ENCODE peak calls at places on chromosomes 11 and 22, in ten cellular contexts. N is NT2/D1, P is fibroblast of lung, U is heart left ventricle, F is cardiac muscle cell, A is HCT116, E is right atrium auricular region, Y is adipocyte, Q is mucosa of descending colon, O is SJCRH30. X is an unnamed sample. For H3K4me1, the result is how much of the 10 kb centered on the place peaks cover.

GRCh38 chr11:44899959-44900358 is 50.7 kb downstream of the TP53I11 start:
- DNase-seq in N (peak), O (peak), P (peak), F (peak), E (no peak), U (peak), Y (peak), Q (peak), A (peak), X (no peak)

GRCh38 chr11:65013692-65014145 is 241 bp upstream of the ARL2 start:
- DNase-seq in Y (peak), U (peak), O (peak), F (peak), Q (peak), A (peak), E (peak), N (peak), P (peak), X (peak)

GRCh38 chr11:121723261-121723741 is 270.5 kb upstream of the SORL1-AS1 start:
- DNase-seq in F (peak), Q (no peak), O (no peak), U (peak), E (no peak), N (no peak), Y (peak), A (no peak), P (peak), X (no peak)

GRCh38 chr11:44217432-44217831 is 92.5 kb downstream of the ALX4 start:
- DNase-seq in A (no peak), N (no peak), U (no peak), Q (no peak), O (no peak), Y (no peak), E (no peak), P (no peak), F (no peak), X (no peak)

GRCh38 chr11:111691731-111692130 is 74.5 kb downstream of the PPP2R1B start:
- DNase-seq in U (no peak), P (no peak), F (no peak), A (no peak), Q (no peak), E (no peak), Y (no peak), N (no peak), O (no peak), X (no peak)

GRCh38 chr11:76491644-76492043 is 46.8 kb downstream of the EMSY start:
- DNase-seq in N (no peak), U (no peak), Q (no peak), Y (no peak), O (no peak), P (no peak), F (no peak), E (no peak), A (no peak), X (no peak)

GRCh38 chr11:130892847-130893246 is 23.4 kb downstream of the SNX19 start:
- DNase-seq in Q (no peak), Y (no peak), N (peak), U (no peak), O (no peak), P (no peak), A (no peak), E (no peak), F (no peak), X (no peak)

GRCh38 chr11:76701701-76702100 is 31.2 kb upstream of the LRRC32 start:
- DNase-seq in U (no peak), A (no peak), Q (no peak), E (no peak), F (peak), Y (peak), O (no peak), N (no peak), P (peak), X (no peak)

GRCh38 chr11:120186799-120187591 is 23.8 kb upstream of the OAF start:
- DNase-seq in Q (peak), Y (no peak), F (peak), U (peak), N (no peak), O (peak), A (no peak), P (peak), E (no peak), X (peak)

GRCh38 chr11:72534859-72535547 is 100.7 kb upstream of the CLPB start:
- DNase-seq in Y (peak), U (no peak), O (no peak), P (peak), A (peak), E (no peak), Q (no peak), N (no peak), F (no peak), X (no peak)

GRCh38 chr22:36435516-36436415 is 45.7 kb downstream of the TXN2 start:
- DNase-seq in E (no peak), O (no peak), Q (peak), F (no peak), Y (no peak), P (no peak), A (no peak), U (no peak), N (no peak), X (no peak)

GRCh38 chr11:117909611-117910382 is 19.4 kb downstream of the TMPRSS13 start:
- DNase-seq in Q (no peak), N (no peak), U (no peak), A (no peak), O (no peak), E (no peak), P (no peak), F (no peak), Y (no peak), X (no peak)

GRCh38 chr11:108697872-108698473 is 33.1 kb downstream of the DDX10 start:
- DNase-seq in O (peak), Y (peak), F (peak), E (no peak), A (peak), Q (peak), P (peak), N (peak), U (peak), X (no peak)

GRCh38 chr11:45468265-45468856 is 182.2 kb upstream of the SYT13 start:
- DNase-seq in U (no peak), O (peak), Q (no peak), E (no peak), Y (peak), P (peak), F (peak), N (no peak), A (no peak), X (no peak)

GRCh38 chr22:42231929-42232328 is 38.5 kb downstream of the TCF20 start:
- DNase-seq in Q (no peak), F (no peak), N (no peak), E (no peak), Y (no peak), U (no peak), A (no peak), P (no peak), O (no peak), X (no peak)

GRCh38 chr11:69253028-69253427 is 40.9 kb upstream of the MYEOV start:
- DNase-seq in U (no peak), P (peak), E (no peak), O (no peak), Y (no peak), Q (no peak), N (no peak), A (peak), F (peak), X (no peak)

GRCh38 chr11:42410251-42410956 is 901.4 kb upstream of the API5 start:
- DNase-seq in Y (no peak), O (no peak), A (no peak), F (no peak), E (no peak), N (no peak), U (no peak), Q (no peak), P (peak), X (no peak)

GRCh38 chr22:44286673-44287072 is 26.1 kb downstream of the SHISAL1 start:
- DNase-seq in E (no peak), U (no peak), A (no peak), Q (no peak), P (peak), N (no peak), Y (no peak), F (peak), O (no peak), X (no peak)

GRCh38 chr11:122258446-122258994 is 142.5 kb upstream of the BLID start:
- DNase-seq in F (no peak), A (no peak), O (no peak), Y (no peak), E (no peak), Q (no peak), U (no peak), N (no peak), P (peak), X (no peak)

GRCh38 chr11:123249354-123249753 is 54.3 kb upstream of the CLMP start:
- DNase-seq in N (no peak), Q (no peak), P (peak), E (no peak), Y (no peak), O (no peak), A (no peak), F (no peak), U (no peak), X (no peak)

GRCh38 chr11:80239217-80239616 is 798.4 kb upstream of the TENM4 start:
- DNase-seq in E (no peak), A (no peak), O (no peak), F (peak), Q (no peak), Y (no peak), U (no peak), P (no peak), N (no peak), X (no peak)

GRCh38 chr22:44543781-44544181 is 45.7 kb upstream of the RTL6 start:
- DNase-seq in U (no peak), N (no peak), O (no peak), P (no peak), E (no peak), A (no peak), Q (no peak), F (peak), Y (no peak), X (peak)

GRCh38 chr22:45639747-45640102 is 31.9 kb upstream of the ATXN10 start:
- DNase-seq in Q (no peak), A (no peak), O (no peak), P (no peak), N (no peak), F (no peak), U (no peak), Y (no peak), E (no peak), X (peak)

GRCh38 chr11:45110562-45110961 is 35.9 kb upstream of the PRDM11 start:
- DNase-seq in U (peak), P (peak), E (no peak), A (peak), Q (peak), F (peak), Y (peak), N (peak), O (peak), X (no peak)

GRCh38 chr11:76553554-76554476 is 109.0 kb downstream of the EMSY start:
- DNase-seq in F (no peak), A (no peak), Y (no peak), U (no peak), E (no peak), P (no peak), O (no peak), N (no peak), Q (peak), X (no peak)

DNA sequence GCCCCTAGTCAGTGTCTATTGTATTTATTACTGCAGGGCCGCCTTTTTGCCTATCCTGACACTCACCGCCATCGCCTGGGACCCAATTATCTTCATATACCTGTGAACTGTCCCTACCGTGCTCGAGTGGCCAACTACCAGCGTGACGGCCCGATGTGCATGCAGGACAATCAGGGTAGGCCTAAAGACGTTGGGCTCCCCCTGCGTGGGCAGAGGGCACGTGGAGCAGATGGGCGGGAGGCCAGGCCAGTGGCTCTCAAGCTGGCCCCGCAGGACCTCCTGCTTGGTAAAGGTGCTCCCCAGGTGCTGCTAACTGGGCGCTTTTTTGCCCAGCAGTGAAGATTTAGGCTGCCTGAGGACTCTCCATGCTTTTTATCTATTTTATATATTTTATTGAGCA is 22.5 kb downstream of the CAT start:
- DNase-seq in O (no peak), Q (no peak), Y (no peak), U (no peak), E (no peak), N (no peak), P (no peak), F (no peak), A (no peak), X (no peak)
- H3K4me1 ChIP-seq in O (under half), Q (under half), Y (under half), U (under half), E (under half), N (under half), P (under half), F (under half), A (under half), X (under half)

GRCh38 chr11:86735462-86736302 is 63.3 kb upstream of the ME3 start:
- DNase-seq in Q (no peak), E (no peak), Y (peak), N (no peak), F (peak), O (peak), A (no peak), U (no peak), P (peak), X (no peak)
- H3K4me1 ChIP-seq in Q (under half), E (under half), Y (half or more), N (under half), F (under half), O (half or more), A (under half), U (under half), P (under half), X (under half)

GRCh38 chr11:2313051-2313951 is 11.5 kb downstream of the TSPAN32 start:
- DNase-seq in F (no peak), O (no peak), N (no peak), A (no peak), Y (no peak), P (no peak), E (no peak), Q (no peak), U (no peak), X (peak)
- H3K4me1 ChIP-seq in F (under half), O (under half), N (under half), A (under half), Y (under half), P (under half), E (under half), Q (under half), U (under half), X (under half)

GRCh38 chr11:18308242-18308641 is 13.7 kb downstream of the HPS5 start:
- DNase-seq in F (no peak), Y (no peak), U (no peak), N (no peak), E (no peak), O (no peak), Q (no peak), A (no peak), P (no peak), X (no peak)

GRCh38 chr11:18312663-18313420 is 9.1 kb downstream of the HPS5 start:
- DNase-seq in O (peak), Q (no peak), Y (peak), A (no peak), E (no peak), N (no peak), P (peak), U (no peak), F (peak), X (no peak)

GRCh38 chr11:18309691-18310090 is 12.2 kb downstream of the HPS5 start:
- DNase-seq in P (no peak), N (no peak), Q (no peak), O (no peak), F (no peak), Y (no peak), A (no peak), U (no peak), E (no peak), X (no peak)

GRCh38 chr11:18312012-18312411 is 9.9 kb downstream of the HPS5 start:
- DNase-seq in E (no peak), O (no peak), Q (no peak), P (peak), F (peak), N (no peak), U (no peak), A (no peak), Y (no peak), X (no peak)

GRCh38 chr11:18310800-18311340 is 11.1 kb downstream of the HPS5 start:
- DNase-seq in F (peak), N (no peak), E (no peak), U (no peak), P (peak), O (peak), Q (no peak), A (no peak), Y (peak), X (no peak)
- H3K4me1 ChIP-seq in F (under half), N (under half), E (under half), U (under half), P (under half), O (under half), Q (under half), A (under half), Y (under half), X (under half)

GRCh38 chr11:78310500-78310909 is 107.1 kb downstream of the GAB2 start:
- DNase-seq in N (no peak), P (peak), A (no peak), O (no peak), Y (no peak), F (peak), Q (peak), U (peak), E (peak), X (peak)
- H3K4me1 ChIP-seq in N (under half), P (under half), A (under half), O (under half), Y (under half), F (under half), Q (under half), U (half or more), E (under half), X (under half)

GRCh38 chr11:78978831-78979230 is 404.2 kb upstream of the NARS2 start:
- DNase-seq in P (no peak), Q (no peak), O (no peak), Y (no peak), E (no peak), A (no peak), F (no peak), N (no peak), U (no peak), X (no peak)
- H3K4me1 ChIP-seq in P (under half), Q (under half), O (under half), Y (under half), E (under half), A (under half), F (under half), N (under half), U (under half), X (under half)

DNA sequence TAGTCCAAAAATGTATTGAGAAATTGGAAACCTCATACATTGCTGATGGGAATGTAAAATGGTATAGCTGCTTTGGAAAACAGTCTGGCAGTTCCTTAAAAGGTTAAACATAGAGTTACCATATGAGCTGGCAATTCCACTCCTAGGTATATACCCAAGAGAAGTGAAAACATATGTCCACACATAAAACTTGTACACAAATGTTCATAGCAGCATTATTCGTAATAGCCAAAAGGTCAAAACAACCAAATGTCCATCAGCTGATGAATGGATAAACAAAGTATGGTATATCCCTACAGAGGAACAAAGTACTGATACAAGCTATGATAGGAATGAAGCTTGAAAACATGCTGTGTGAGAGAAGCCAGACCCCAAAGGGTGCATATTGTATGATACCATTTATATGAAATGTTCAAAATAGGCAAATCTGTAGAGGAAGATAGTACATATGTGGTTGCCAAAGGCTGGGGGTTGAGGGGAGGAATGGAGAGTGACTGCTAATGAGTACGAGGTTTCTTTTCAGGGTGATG is 85.7 kb downstream of the ZBTB16 start:
- DNase-seq in F (peak), N (no peak), E (no peak), A (no peak), U (no peak), Y (peak), Q (no peak), O (no peak), P (no peak), X (no peak)
- H3K4me1 ChIP-seq in F (under half), N (under half), E (under half), A (under half), U (half or more), Y (half or more), Q (under half), O (under half), P (under half), X (half or more)

GRCh38 chr22:50246242-50247175 is 1.7 kb upstream of the TUBGCP6 start:
- DNase-seq in U (no peak), F (no peak), P (no peak), N (no peak), E (no peak), Q (no peak), Y (no peak), A (no peak), O (no peak), X (no peak)

GRCh38 chr22:50249382-50250248 is 1.4 kb downstream of the HDAC10 start:
- DNase-seq in A (no peak), N (no peak), Q (no peak), U (no peak), P (no peak), O (no peak), Y (no peak), E (no peak), F (no peak), X (no peak)

GRCh38 chr22:50245214-50246072 is 620 bp upstream of the TUBGCP6 start:
- DNase-seq in A (no peak), E (no peak), N (no peak), F (no peak), U (no peak), O (no peak), P (no peak), Q (no peak), Y (no peak), X (no peak)

GRCh38 chr22:50248192-50249084 is 2.6 kb downstream of the HDAC10 start:
- DNase-seq in N (no peak), E (no peak), Q (no peak), F (no peak), P (no peak), Y (no peak), U (no peak), A (no peak), O (no peak), X (no peak)

GRCh38 chr22:50247748-50248147 is 2.9 kb upstream of the TUBGCP6 start:
- DNase-seq in F (peak), Q (peak), A (peak), N (no peak), Y (peak), E (no peak), U (no peak), P (peak), O (no peak), X (no peak)
- H3K4me1 ChIP-seq in F (under half), Q (under half), A (half or more), N (under half), Y (under half), E (under half), U (half or more), P (under half), O (under half), X (under half)

GRCh38 chr11:17004486-17005148 is 9.6 kb downstream of the PLEKHA7 start:
- DNase-seq in O (no peak), F (no peak), N (no peak), P (no peak), U (no peak), E (no peak), Y (no peak), A (no peak), Q (no peak), X (no peak)
- H3K4me1 ChIP-seq in O (under half), F (under half), N (under half), P (under half), U (under half), E (under half), Y (under half), A (under half), Q (under half), X (under half)

X was measured in upper lobe of right lung.